ENCODE peak calls at places on chromosomes 2 and 18, in eight cellular contexts. One of them, this sample, is unnamed.

GRCh38 chr18:46224181-46224775 is 120.1 kb downstream of the HAUS1 start:
- DNase-seq in caudate nucleus: no peak
- DNase-seq in NCI-H2107: no peak
- DNase-seq in A549: no peak
- DNase-seq in CD8-positive, alpha-beta T cell: no peak
- DNase-seq in nephron progenitor cell: no peak
- DNase-seq in amniotic epithelial cell: peak
- DNase-seq in Peyer's patch: no peak
- DNase-seq in this sample: no peak

GRCh38 chr2:12649602-12650400 is 66.9 kb upstream of the TRIB2 start:
- DNase-seq in caudate nucleus: no peak
- DNase-seq in NCI-H2107: no peak
- DNase-seq in A549: no peak
- DNase-seq in CD8-positive, alpha-beta T cell: no peak
- DNase-seq in nephron progenitor cell: no peak
- DNase-seq in amniotic epithelial cell: peak
- DNase-seq in Peyer's patch: no peak
- DNase-seq in this sample: no peak

GRCh38 chr18:40904295-40904694 is 1050.7 kb upstream of the PIK3C3 start:
- DNase-seq in caudate nucleus: no peak
- DNase-seq in NCI-H2107: no peak
- DNase-seq in A549: no peak
- DNase-seq in CD8-positive, alpha-beta T cell: no peak
- DNase-seq in nephron progenitor cell: no peak
- DNase-seq in amniotic epithelial cell: no peak
- DNase-seq in Peyer's patch: no peak
- DNase-seq in this sample: no peak

GRCh38 chr18:6927136-6927535 is 190.5 kb downstream of the LAMA1 start:
- DNase-seq in caudate nucleus: no peak
- DNase-seq in NCI-H2107: no peak
- DNase-seq in A549: no peak
- DNase-seq in CD8-positive, alpha-beta T cell: no peak
- DNase-seq in nephron progenitor cell: no peak
- DNase-seq in amniotic epithelial cell: no peak
- DNase-seq in Peyer's patch: no peak
- DNase-seq in this sample: no peak

GRCh38 chr2:241359481-241360045 is 3.5 kb downstream of the FARP2 start:
- DNase-seq in caudate nucleus: no peak
- DNase-seq in NCI-H2107: no peak
- DNase-seq in A549: no peak
- DNase-seq in CD8-positive, alpha-beta T cell: no peak
- DNase-seq in nephron progenitor cell: no peak
- DNase-seq in amniotic epithelial cell: no peak
- DNase-seq in Peyer's patch: no peak
- DNase-seq in this sample: no peak

GRCh38 chr2:206023183-206023582 is 62.8 kb downstream of the INO80D start:
- DNase-seq in caudate nucleus: no peak
- DNase-seq in NCI-H2107: no peak
- DNase-seq in A549: no peak
- DNase-seq in CD8-positive, alpha-beta T cell: no peak
- DNase-seq in nephron progenitor cell: no peak
- DNase-seq in amniotic epithelial cell: peak
- DNase-seq in Peyer's patch: no peak
- DNase-seq in this sample: no peak

GRCh38 chr18:2654828-2655152 is 736 bp upstream of the SMCHD1 start:
- DNase-seq in caudate nucleus: no peak
- DNase-seq in NCI-H2107: no peak
- DNase-seq in A549: peak
- DNase-seq in CD8-positive, alpha-beta T cell: peak
- DNase-seq in nephron progenitor cell: no peak
- DNase-seq in amniotic epithelial cell: no peak
- DNase-seq in Peyer's patch: no peak
- DNase-seq in this sample: no peak

GRCh38 chr2:64166637-64167420 is 22.6 kb upstream of the PELI1 start:
- DNase-seq in caudate nucleus: no peak
- DNase-seq in NCI-H2107: no peak
- DNase-seq in A549: no peak
- DNase-seq in CD8-positive, alpha-beta T cell: no peak
- DNase-seq in nephron progenitor cell: no peak
- DNase-seq in amniotic epithelial cell: no peak
- DNase-seq in Peyer's patch: no peak
- DNase-seq in this sample: no peak

GRCh38 chr2:189393440-189394111 is 47.7 kb upstream of the WDR75 start:
- DNase-seq in caudate nucleus: no peak
- DNase-seq in NCI-H2107: no peak
- DNase-seq in A549: no peak
- DNase-seq in CD8-positive, alpha-beta T cell: no peak
- DNase-seq in nephron progenitor cell: no peak
- DNase-seq in amniotic epithelial cell: peak
- DNase-seq in Peyer's patch: no peak
- DNase-seq in this sample: no peak

GRCh38 chr2:169709335-169709734 is 15.1 kb downstream of the PHOSPHO2 start:
- DNase-seq in caudate nucleus: no peak
- DNase-seq in NCI-H2107: no peak
- DNase-seq in A549: no peak
- DNase-seq in CD8-positive, alpha-beta T cell: no peak
- DNase-seq in nephron progenitor cell: no peak
- DNase-seq in amniotic epithelial cell: peak
- DNase-seq in Peyer's patch: no peak
- DNase-seq in this sample: no peak

GRCh38 chr2:84924173-84925106 is 19.0 kb downstream of the TMSB10 start:
- DNase-seq in caudate nucleus: no peak
- DNase-seq in NCI-H2107: no peak
- DNase-seq in A549: no peak
- DNase-seq in CD8-positive, alpha-beta T cell: no peak
- DNase-seq in nephron progenitor cell: no peak
- DNase-seq in amniotic epithelial cell: peak
- DNase-seq in Peyer's patch: no peak
- DNase-seq in this sample: no peak

GRCh38 chr2:214989187-214989586 is 149.2 kb downstream of the ABCA12 start:
- DNase-seq in caudate nucleus: no peak
- DNase-seq in NCI-H2107: no peak
- DNase-seq in A549: no peak
- DNase-seq in CD8-positive, alpha-beta T cell: no peak
- DNase-seq in nephron progenitor cell: no peak
- DNase-seq in amniotic epithelial cell: no peak
- DNase-seq in Peyer's patch: no peak
- DNase-seq in this sample: no peak

GRCh38 chr2:239467281-239467955 is 66.6 kb upstream of the HDAC4 start:
- DNase-seq in caudate nucleus: no peak
- DNase-seq in NCI-H2107: no peak
- DNase-seq in A549: no peak
- DNase-seq in CD8-positive, alpha-beta T cell: no peak
- DNase-seq in nephron progenitor cell: no peak
- DNase-seq in amniotic epithelial cell: no peak
- DNase-seq in Peyer's patch: no peak
- DNase-seq in this sample: no peak

GRCh38 chr18:79606621-79607331 is 72.8 kb upstream of the CTDP1 start:
- DNase-seq in caudate nucleus: no peak
- DNase-seq in NCI-H2107: no peak
- DNase-seq in A549: no peak
- DNase-seq in CD8-positive, alpha-beta T cell: no peak
- DNase-seq in nephron progenitor cell: no peak
- DNase-seq in amniotic epithelial cell: no peak
- DNase-seq in Peyer's patch: peak
- DNase-seq in this sample: no peak

GRCh38 chr2:232588680-232589585 is 38.4 kb downstream of the EIF4E2 start:
- DNase-seq in caudate nucleus: no peak
- DNase-seq in NCI-H2107: no peak
- DNase-seq in A549: peak
- DNase-seq in CD8-positive, alpha-beta T cell: no peak
- DNase-seq in nephron progenitor cell: no peak
- DNase-seq in amniotic epithelial cell: peak
- DNase-seq in Peyer's patch: no peak
- DNase-seq in this sample: no peak

GRCh38 chr2:199973703-199974102 is 18.3 kb downstream of the MAIP1 start:
- DNase-seq in caudate nucleus: no peak
- DNase-seq in NCI-H2107: no peak
- DNase-seq in A549: peak
- DNase-seq in CD8-positive, alpha-beta T cell: no peak
- DNase-seq in nephron progenitor cell: no peak
- DNase-seq in amniotic epithelial cell: peak
- DNase-seq in Peyer's patch: no peak
- DNase-seq in this sample: no peak

GRCh38 chr2:2014251-2014761 is 270.0 kb upstream of the PXDN start:
- DNase-seq in caudate nucleus: peak
- DNase-seq in NCI-H2107: no peak
- DNase-seq in A549: no peak
- DNase-seq in CD8-positive, alpha-beta T cell: no peak
- DNase-seq in nephron progenitor cell: no peak
- DNase-seq in amniotic epithelial cell: no peak
- DNase-seq in Peyer's patch: no peak
- DNase-seq in this sample: no peak

GRCh38 chr18:63376493-63377053 is 9.6 kb upstream of the KDSR start:
- DNase-seq in caudate nucleus: no peak
- DNase-seq in NCI-H2107: no peak
- DNase-seq in A549: no peak
- DNase-seq in CD8-positive, alpha-beta T cell: no peak
- DNase-seq in nephron progenitor cell: no peak
- DNase-seq in amniotic epithelial cell: peak
- DNase-seq in Peyer's patch: no peak
- DNase-seq in this sample: no peak

GRCh38 chr2:207503234-207503633 is 26.5 kb upstream of the CREB1 start:
- DNase-seq in caudate nucleus: no peak
- DNase-seq in NCI-H2107: no peak
- DNase-seq in A549: no peak
- DNase-seq in CD8-positive, alpha-beta T cell: no peak
- DNase-seq in nephron progenitor cell: no peak
- DNase-seq in amniotic epithelial cell: no peak
- DNase-seq in Peyer's patch: no peak
- DNase-seq in this sample: no peak

GRCh38 chr18:5738561-5738960 is 156.8 kb downstream of the TMEM200C start:
- DNase-seq in caudate nucleus: no peak
- DNase-seq in NCI-H2107: no peak
- DNase-seq in A549: no peak
- DNase-seq in CD8-positive, alpha-beta T cell: no peak
- DNase-seq in nephron progenitor cell: no peak
- DNase-seq in amniotic epithelial cell: no peak
- DNase-seq in Peyer's patch: no peak
- DNase-seq in this sample: no peak

GRCh38 chr18:49764032-49764431 is 49.3 kb downstream of the ACAA2 start:
- DNase-seq in caudate nucleus: no peak
- DNase-seq in NCI-H2107: no peak
- DNase-seq in A549: no peak
- DNase-seq in CD8-positive, alpha-beta T cell: no peak
- DNase-seq in nephron progenitor cell: no peak
- DNase-seq in amniotic epithelial cell: peak
- DNase-seq in Peyer's patch: no peak
- DNase-seq in this sample: no peak

GRCh38 chr2:41836944-41837343 is 210.9 kb upstream of the PKDCC start:
- DNase-seq in caudate nucleus: no peak
- DNase-seq in NCI-H2107: no peak
- DNase-seq in A549: no peak
- DNase-seq in CD8-positive, alpha-beta T cell: peak
- DNase-seq in nephron progenitor cell: peak
- DNase-seq in amniotic epithelial cell: peak
- DNase-seq in Peyer's patch: no peak
- DNase-seq in this sample: no peak

GRCh38 chr2:196592912-196593881 is 46.3 kb upstream of the CCDC150 start:
- DNase-seq in caudate nucleus: peak
- DNase-seq in NCI-H2107: no peak
- DNase-seq in A549: peak
- DNase-seq in CD8-positive, alpha-beta T cell: no peak
- DNase-seq in nephron progenitor cell: peak
- DNase-seq in amniotic epithelial cell: peak
- DNase-seq in Peyer's patch: peak
- DNase-seq in this sample: peak

This sample was measured in KG1.